ENCODE peak calls at places on chromosomes 3 and 15, in nine cellular contexts. W, S, M, N, U, P, A, X and K are unnamed samples.

GRCh38 chr15:33834892-33835730 is 133.2 kb upstream of the CHRM5 start:
- DNase-seq in W (no peak), U (no peak), M (no peak), A (no peak), P (no peak), N (no peak), X (no peak), S (no peak), K (no peak)

GRCh38 chr15:29656636-29657475 is 165.4 kb downstream of the TJP1 start:
- DNase-seq in N (no peak), A (peak; percentile 19), W (no peak), X (no peak), U (no peak), M (no peak), P (no peak), S (no peak), K (no peak)

GRCh38 chr15:36863551-36863950 is 236.8 kb downstream of the MEIS2 start:
- DNase-seq in U (no peak), P (no peak), W (no peak), A (peak; percentile 42), S (no peak), M (no peak), N (no peak), X (no peak), K (no peak)

GRCh38 chr15:25683911-25684310 is 179.2 kb downstream of the ATP10A start:
- DNase-seq in N (no peak), W (no peak), A (no peak), X (no peak), M (no peak), S (no peak), P (no peak), U (no peak), K (no peak)

GRCh38 chr15:60471314-60471713 is 7.6 kb downstream of the ICE2 start:
- DNase-seq in N (no peak), S (no peak), U (no peak), A (no peak), M (no peak), W (no peak), P (peak; percentile 8), X (no peak), K (no peak)

GRCh38 chr15:69704229-69704628 is 251.6 kb downstream of the RPLP1 start:
- DNase-seq in S (no peak), A (peak; percentile 45), M (no peak), U (no peak), P (peak; percentile 22), X (no peak), N (no peak), W (no peak), K (no peak)

GRCh38 chr3:131388400-131388799 is 6.8 kb downstream of the NUDT16 start:
- DNase-seq in S (no peak), M (no peak), U (no peak), P (no peak), W (no peak), X (no peak), N (peak; percentile 28), A (peak; percentile 37), K (no peak)

GRCh38 chr3:171673951-171674350 is 136.3 kb downstream of the PLD1 start:
- DNase-seq in U (no peak), S (no peak), M (no peak), A (no peak), X (no peak), P (no peak), N (no peak), W (no peak), K (no peak)

GRCh38 chr15:76718863-76719262 is 186.3 kb downstream of the SCAPER start:
- DNase-seq in N (no peak), S (no peak), U (no peak), W (no peak), X (no peak), M (no peak), A (no peak), P (no peak), K (no peak)

GRCh38 chr3:156677120-156677479 is 2.7 kb downstream of the TIPARP start:
- DNase-seq in M (no peak), P (no peak), X (no peak), U (no peak), A (no peak), W (no peak), N (no peak), S (no peak), K (no peak)

GRCh38 chr3:46168583-46168982 is 39.5 kb downstream of the CCR1 start:
- DNase-seq in N (no peak), S (no peak), X (no peak), M (no peak), A (peak; percentile 23), P (no peak), U (no peak), W (no peak), K (no peak)

GRCh38 chr15:99589801-99590200 is 24.0 kb downstream of the MEF2A start:
- DNase-seq in P (no peak), A (no peak), X (no peak), N (no peak), W (no peak), M (no peak), U (no peak), S (no peak), K (no peak)

GRCh38 chr3:122213650-122214049 is 30.2 kb downstream of the CASR start:
- DNase-seq in A (no peak), W (no peak), M (no peak), U (no peak), N (no peak), S (no peak), X (no peak), P (no peak), K (no peak)

GRCh38 chr3:122080188-122080587 is 25.0 kb downstream of the CD86 start:
- DNase-seq in M (no peak), W (no peak), S (no peak), U (no peak), N (no peak), X (no peak), A (no peak), P (no peak), K (no peak)

GRCh38 chr3:135083179-135083578 is 288.1 kb downstream of the EPHB1 start:
- DNase-seq in M (no peak), X (no peak), P (no peak), U (no peak), N (no peak), W (no peak), S (no peak), A (no peak), K (no peak)

GRCh38 chr15:50911001-50911400 is 2.5 kb downstream of the AP4E1 start:
- DNase-seq in W (no peak), M (no peak), N (no peak), X (no peak), U (no peak), P (no peak), A (peak; percentile 84), S (no peak), K (no peak)

GRCh38 chr3:13884851-13885703 is 5.2 kb upstream of the WNT7A start:
- DNase-seq in X (no peak), M (no peak), N (peak; percentile 86), U (no peak), W (no peak), S (peak; percentile 60), A (no peak), P (peak; percentile 56), K (no peak)

GRCh38 chr3:67006460-67006859 is 8.4 kb downstream of the KBTBD8 start:
- DNase-seq in X (no peak), A (peak; percentile 59), M (no peak), S (no peak), U (no peak), P (no peak), N (no peak), W (no peak), K (peak; percentile 48)

GRCh38 chr3:106376016-106376415 is 507.2 kb upstream of the CBLB start:
- DNase-seq in P (no peak), A (peak; percentile 68), W (no peak), X (no peak), M (no peak), U (no peak), N (no peak), S (no peak), K (no peak)

GRCh38 chr3:162525791-162526190 is 1029.2 kb downstream of the OTOL1 start:
- DNase-seq in X (no peak), U (no peak), N (no peak), S (no peak), P (no peak), M (no peak), W (no peak), A (no peak), K (no peak)

DNA sequence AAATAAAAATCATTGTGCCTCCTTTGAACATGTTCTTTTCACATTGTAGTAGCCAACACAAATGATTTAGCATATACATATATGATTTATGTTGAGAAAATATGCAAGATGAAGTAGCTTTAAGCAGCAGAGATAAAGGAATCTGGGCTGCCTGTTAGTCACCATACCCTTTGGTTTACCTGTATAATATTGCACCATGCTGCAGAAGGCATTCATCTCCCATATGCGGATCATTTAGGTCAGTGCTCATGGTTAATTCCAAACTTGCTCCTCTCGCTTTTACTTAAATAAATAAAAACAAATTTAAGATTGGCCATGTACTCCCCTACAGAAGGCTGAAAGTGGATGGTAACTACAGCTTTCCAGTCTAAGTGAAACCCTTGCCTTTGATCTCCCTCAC is 86.7 kb upstream of the TBL1XR1 start:
- DNase-seq in S (no peak), W (no peak), N (no peak), U (no peak), X (no peak), M (no peak), P (peak; percentile 17), A (no peak), K (no peak)
- H3K27ac ChIP-seq in S (no peak overlapping the region), W (no peak overlapping the region), N (no peak overlapping the region), U (peak overlapping the region; percentile 65), X (no peak overlapping the region), M (peak overlapping the region; percentile 59), P (no peak overlapping the region), A (no peak overlapping the region), K (no peak overlapping the region)

DNA sequence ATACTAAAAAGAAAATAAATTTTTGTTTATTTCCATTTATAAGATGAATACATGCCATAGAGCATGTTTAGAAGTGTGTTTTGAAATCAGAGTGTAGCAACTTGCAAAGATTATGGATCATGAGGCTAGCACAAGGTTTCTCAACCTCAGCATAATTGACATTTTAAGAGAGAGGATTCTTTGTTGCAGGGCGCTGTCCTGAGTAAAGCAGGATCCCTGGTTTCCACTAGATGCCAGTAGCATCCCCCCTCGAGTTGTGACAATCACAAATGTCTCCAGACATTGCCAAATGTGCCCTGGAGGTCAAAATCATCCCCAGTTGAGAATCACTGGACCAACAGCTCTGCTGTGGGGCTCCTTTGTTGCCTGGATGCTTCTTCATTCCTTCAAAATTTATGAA is 128.5 kb upstream of the RBMS3 start:
- DNase-seq in S (no peak), M (no peak), W (no peak), U (no peak), P (no peak), N (peak; percentile 39), A (no peak), X (no peak), K (peak; percentile 22)
- TF ChIP-seq CTCF in S (no peak), M (no peak), W (peak; percentile 27), U (peak; percentile 6), P (no peak), N (peak; percentile 43), A (no peak), X (no peak), K (peak; percentile 45)

GRCh38 chr3:50275996-50276761 is 2.7 kb upstream of the LSMEM2 start:
- DNase-seq in A (no peak), N (no peak), P (no peak), X (no peak), S (no peak), U (no peak), M (no peak), W (no peak), K (no peak)
- H3K4me3 ChIP-seq in A (no peak overlapping the region), N (no peak overlapping the region), P (no peak overlapping the region), X (no peak overlapping the region), S (no peak overlapping the region), U (no peak overlapping the region), M (peak overlapping the region; percentile 7), W (no peak overlapping the region), K (no peak overlapping the region)

GRCh38 chr15:90413411-90414379 is 25.7 kb downstream of the IQGAP1 start:
- DNase-seq in N (peak; percentile 35), X (no peak), P (no peak), M (no peak), U (no peak), W (no peak), A (peak; percentile 73), S (no peak), K (peak; percentile 78)
- H3K27ac ChIP-seq in N (peak overlapping the region; percentile 45), X (peak overlapping the region; percentile 70), P (peak overlapping the region; percentile 79), M (peak overlapping the region; percentile 80), U (peak overlapping the region; percentile 88), W (no peak overlapping the region), A (peak overlapping the region; percentile 81), S (peak overlapping the region; percentile 80), K (peak overlapping the region; percentile 98)